ENCODE peak calls at places on chromosomes 6 and 20, in seven cellular contexts. U is OCI-LY7; L is activated CD8-positive, alpha-beta T cell treated with anti-CD3 and anti-CD28 coated beads for 36 hours; Y is choroid plexus epithelial cell; B is Peyer's patch; D is cardiac fibroblast; T is mesothelial cell of epicardium. E is an unnamed sample.

GRCh38 chr6:98775205-98775604 is 59.2 kb upstream of the POU3F2 start:
- DNase-seq in D (no peak), Y (no peak), T (no peak), U (no peak), B (no peak), L (no peak), E (no peak)

GRCh38 chr6:150628908-150629307 is 29.2 kb downstream of the PLEKHG1 start:
- DNase-seq in L (no peak), Y (no peak), B (no peak), T (no peak), D (no peak), U (no peak), E (no peak)

GRCh38 chr6:82022614-82023102 is 224.9 kb downstream of the IBTK start:
- DNase-seq in B (no peak), U (no peak), Y (peak; percentile 87), D (peak; percentile 84), L (no peak), T (no peak), E (no peak)

GRCh38 chr6:33897193-33897479 is 93.3 kb upstream of the MLN start:
- DNase-seq in Y (no peak), T (no peak), B (no peak), L (no peak), D (no peak), U (no peak), E (no peak)

GRCh38 chr20:52590100-52590499 is 382.1 kb upstream of the TSHZ2 start:
- DNase-seq in L (no peak), B (no peak), D (no peak), Y (no peak), U (no peak), T (no peak), E (no peak)

GRCh38 chr6:137332637-137333228 is 113.5 kb upstream of the IFNGR1 start:
- DNase-seq in B (no peak), D (no peak), T (no peak), Y (peak; percentile 88), L (no peak), U (no peak), E (no peak)

GRCh38 chr20:10602141-10602660 is 71.6 kb downstream of the JAG1 start:
- DNase-seq in L (no peak), T (no peak), Y (peak; percentile 64), U (no peak), B (no peak), D (peak; percentile 62), E (no peak)

GRCh38 chr6:144179817-144180216 is 29.5 kb downstream of the STX11 start:
- DNase-seq in L (no peak), Y (no peak), U (no peak), D (no peak), B (no peak), T (no peak), E (no peak)

GRCh38 chr20:13857304-13857703 is 72.5 kb downstream of the NDUFAF5 start:
- DNase-seq in T (no peak), U (no peak), D (no peak), B (no peak), Y (no peak), L (no peak), E (no peak)

GRCh38 chr6:121885399-121886152 is 450.1 kb downstream of the GJA1 start:
- DNase-seq in B (no peak), D (peak; percentile 13), L (no peak), T (no peak), Y (peak; percentile 63), U (no peak), E (no peak)

GRCh38 chr6:150377211-150377781 is 8.5 kb downstream of the IYD start:
- DNase-seq in B (peak; percentile 52), L (no peak), T (no peak), D (no peak), U (no peak), Y (peak; percentile 14), E (no peak)

GRCh38 chr20:32436142-32436861 is 78.2 kb downstream of the ASXL1 start:
- DNase-seq in T (no peak), L (no peak), U (no peak), B (no peak), Y (no peak), D (no peak), E (no peak)

GRCh38 chr20:58793512-58794420 is 56.9 kb downstream of the GNAS-AS1 start:
- DNase-seq in B (no peak), Y (no peak), U (no peak), L (no peak), T (no peak), D (no peak), E (no peak)

GRCh38 chr6:33288942-33289783 is at the start of the genes PFDN6 and WDR46:
- DNase-seq in T (no peak), U (peak; percentile 92), B (peak; percentile 82), L (peak; percentile 91), Y (peak; percentile 92), D (peak; percentile 93), E (peak; percentile 94)

GRCh38 chr6:124999105-124999764 is 37.0 kb downstream of the RNF217 start:
- DNase-seq in L (no peak), Y (no peak), B (no peak), U (no peak), T (no peak), D (no peak), E (no peak)
- TF ChIP-seq CTCF in L (no peak), Y (no peak), B (no peak), U (no peak), T (no peak), D (no peak), E (no peak)

GRCh38 chr6:113414511-113414910 is 442.6 kb upstream of the MARCKS start:
- DNase-seq in T (no peak), B (no peak), L (no peak), U (peak; percentile 4), D (peak; percentile 88), Y (peak; percentile 78), E (no peak)
- TF ChIP-seq CTCF in T (no peak), B (no peak), L (no peak), U (peak; percentile 34), D (peak; percentile 80), Y (peak; percentile 80), E (no peak)

DNA sequence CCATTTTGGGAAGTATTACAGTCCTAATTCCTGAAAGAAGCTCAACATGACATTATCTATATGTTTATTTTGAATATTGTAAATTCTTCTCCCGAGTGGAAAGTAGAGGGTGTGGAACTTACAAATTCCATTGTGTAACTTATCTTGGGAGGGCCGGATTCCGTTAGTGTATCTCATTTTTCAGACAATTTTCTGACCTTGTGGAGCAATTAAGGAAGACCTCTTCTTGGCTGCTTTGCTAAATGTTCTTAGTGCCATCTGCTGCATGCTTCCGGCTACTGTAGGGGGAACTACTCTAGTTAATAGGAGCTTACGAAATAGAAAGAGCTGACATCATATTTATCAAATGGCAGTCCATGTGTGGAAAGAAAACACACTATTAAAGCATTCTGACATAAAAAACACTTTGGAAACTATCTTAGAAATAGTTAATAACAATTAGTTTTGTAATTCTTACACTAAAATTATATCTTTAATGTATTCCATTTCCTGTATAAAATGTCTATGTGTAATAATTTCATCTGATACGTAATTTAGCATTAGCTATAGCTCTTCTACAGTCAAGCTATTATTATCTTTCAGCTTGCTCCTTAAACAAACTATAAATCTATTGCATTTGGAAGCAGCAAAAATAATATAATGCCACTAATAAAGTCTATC is 41.5 kb upstream of the KCNQ5 start:
- DNase-seq in D (peak; percentile 93), L (peak; percentile 27), T (no peak), B (no peak), Y (peak; percentile 86), U (peak; percentile 41), E (peak; percentile 10)
- TF ChIP-seq CTCF in D (peak; percentile 80), L (peak; percentile 28), T (no peak), B (no peak), Y (peak; percentile 70), U (peak; percentile 69), E (peak; percentile 4)

GRCh38 chr20:3068986-3069900 is 2.2 kb upstream of the OXT start:
- DNase-seq in T (no peak), D (peak; percentile 43), U (peak; percentile 45), B (no peak), Y (no peak), L (peak; percentile 55), E (peak; percentile 16)
- TF ChIP-seq CTCF in T (no peak), D (no peak), U (peak; percentile 66), B (no peak), Y (no peak), L (peak; percentile 51), E (peak; percentile 21)

E was measured in GM10248.